ENCODE peak calls at places on chromosomes 4 and X, in five cellular contexts. One of them, this sample, is unnamed.

GRCh38 chr4:123506311-123506685 is 109.7 kb downstream of the SPRY1 start:
- DNase-seq in cardiac fibroblast: no peak
- DNase-seq in transverse colon: no peak
- DNase-seq in left ventricle myocardium inferior: no peak
- DNase-seq in NK-92 treated with Interleukin-12 subunit alpha and Interleukin-12 subunit beta, amount 100 ng/mL, for 24 hours: no peak
- DNase-seq in this sample: no peak

GRCh38 chrX:140764401-140764919 is 54.9 kb downstream of the LINC00632 start:
- DNase-seq in cardiac fibroblast: peak; percentile 67
- DNase-seq in transverse colon: no peak
- DNase-seq in left ventricle myocardium inferior: no peak
- DNase-seq in NK-92 treated with Interleukin-12 subunit alpha and Interleukin-12 subunit beta, amount 100 ng/mL, for 24 hours: no peak
- DNase-seq in this sample: peak; percentile 17

GRCh38 chr4:138576684-138577083 is 334.5 kb upstream of the SLC7A11 start:
- DNase-seq in cardiac fibroblast: peak; percentile 61
- DNase-seq in transverse colon: no peak
- DNase-seq in left ventricle myocardium inferior: no peak
- DNase-seq in NK-92 treated with Interleukin-12 subunit alpha and Interleukin-12 subunit beta, amount 100 ng/mL, for 24 hours: no peak
- DNase-seq in this sample: no peak

GRCh38 chr4:186068581-186069402 is at the start of gene TLR3:
- DNase-seq in cardiac fibroblast: peak; percentile 48
- DNase-seq in transverse colon: no peak
- DNase-seq in left ventricle myocardium inferior: no peak
- DNase-seq in NK-92 treated with Interleukin-12 subunit alpha and Interleukin-12 subunit beta, amount 100 ng/mL, for 24 hours: no peak
- DNase-seq in this sample: peak; percentile 35

GRCh38 chr4:152972821-152973613 is 36.9 kb downstream of the FHDC1 start:
- DNase-seq in cardiac fibroblast: peak; percentile 73
- DNase-seq in transverse colon: no peak
- DNase-seq in left ventricle myocardium inferior: no peak
- DNase-seq in NK-92 treated with Interleukin-12 subunit alpha and Interleukin-12 subunit beta, amount 100 ng/mL, for 24 hours: no peak
- DNase-seq in this sample: no peak

GRCh38 chr4:99811850-99812249 is 4.8 kb upstream of the DAPP1 start:
- DNase-seq in cardiac fibroblast: peak; percentile 29
- DNase-seq in transverse colon: peak; percentile 45
- DNase-seq in left ventricle myocardium inferior: no peak
- DNase-seq in NK-92 treated with Interleukin-12 subunit alpha and Interleukin-12 subunit beta, amount 100 ng/mL, for 24 hours: no peak
- DNase-seq in this sample: peak; percentile 16

GRCh38 chr4:173859091-173859713 is 329.2 kb upstream of the HAND2 start:
- DNase-seq in cardiac fibroblast: no peak
- DNase-seq in transverse colon: no peak
- DNase-seq in left ventricle myocardium inferior: no peak
- DNase-seq in NK-92 treated with Interleukin-12 subunit alpha and Interleukin-12 subunit beta, amount 100 ng/mL, for 24 hours: no peak
- DNase-seq in this sample: no peak

GRCh38 chrX:96764864-96765263 is 80.2 kb downstream of the DIAPH2 start:
- DNase-seq in cardiac fibroblast: no peak
- DNase-seq in transverse colon: no peak
- DNase-seq in left ventricle myocardium inferior: no peak
- DNase-seq in NK-92 treated with Interleukin-12 subunit alpha and Interleukin-12 subunit beta, amount 100 ng/mL, for 24 hours: no peak
- DNase-seq in this sample: no peak

GRCh38 chrX:45264865-45265264 is 64.2 kb upstream of the DIPK2B start:
- DNase-seq in cardiac fibroblast: peak; percentile 3
- DNase-seq in transverse colon: no peak
- DNase-seq in left ventricle myocardium inferior: peak; percentile 13
- DNase-seq in NK-92 treated with Interleukin-12 subunit alpha and Interleukin-12 subunit beta, amount 100 ng/mL, for 24 hours: no peak
- DNase-seq in this sample: no peak

GRCh38 chr4:109395694-109396093 is 37.9 kb upstream of the SEC24B start:
- DNase-seq in cardiac fibroblast: no peak
- DNase-seq in transverse colon: no peak
- DNase-seq in left ventricle myocardium inferior: no peak
- DNase-seq in NK-92 treated with Interleukin-12 subunit alpha and Interleukin-12 subunit beta, amount 100 ng/mL, for 24 hours: no peak
- DNase-seq in this sample: no peak